ENCODE peak calls at places on chromosomes 5 and 9, in five cellular contexts. Z is HCT116, P is GM10248, O is neural crest cell, W is GM13977. Q is an unnamed sample.

GRCh38 chr9:127944586-127945218 is 7.0 kb upstream of the DPM2 start:
- DNase-seq in Z (no peak), P (no peak), O (no peak), W (no peak), Q (no peak)

GRCh38 chr9:69019808-69020207 is 5.9 kb upstream of the PRKACG start:
- DNase-seq in Z (no peak), O (no peak), P (no peak), W (no peak), Q (no peak)

GRCh38 chr5:14414615-14415515 is 166.7 kb upstream of the OTULINL start:
- DNase-seq in Z (no peak), W (peak), P (peak), O (no peak), Q (no peak)

GRCh38 chr5:117177302-117177701 is 602.7 kb upstream of the SEMA6A start:
- DNase-seq in Z (peak), O (no peak), P (no peak), W (no peak), Q (no peak)

GRCh38 chr5:73232266-73233041 is 59.5 kb downstream of the TMEM174 start:
- DNase-seq in Z (no peak), P (no peak), O (no peak), W (no peak), Q (no peak)

GRCh38 chr5:107469485-107469884 is 201.3 kb downstream of the EFNA5 start:
- DNase-seq in O (no peak), W (no peak), Z (peak), P (no peak), Q (no peak)

GRCh38 chr5:151578326-151579025 is 12.7 kb downstream of the FAT2 start:
- DNase-seq in Z (no peak), O (no peak), W (no peak), P (no peak), Q (no peak)

GRCh38 chr5:159765760-159766517 is 150.3 kb upstream of the ADRA1B start:
- DNase-seq in Z (no peak), O (no peak), W (no peak), P (no peak), Q (no peak)

GRCh38 chr5:172769598-172770373 is 1.2 kb downstream of the DUSP1 start:
- DNase-seq in O (no peak), W (peak), P (no peak), Z (no peak), Q (no peak)

GRCh38 chr5:76547242-76547890 is 75.8 kb downstream of the F2RL2 start:
- DNase-seq in P (peak), O (no peak), Z (no peak), W (peak), Q (no peak)

GRCh38 chr5:149962601-149963300 is 2.2 kb downstream of the SLC26A2 start:
- DNase-seq in P (no peak), Z (no peak), W (no peak), O (no peak), Q (no peak)

GRCh38 chr5:59608745-59609144 is 284.8 kb downstream of the PDE4D start:
- DNase-seq in P (no peak), W (no peak), Z (no peak), O (no peak), Q (no peak)

GRCh38 chr5:80623911-80624457 is 30.5 kb upstream of the MSH3 start:
- DNase-seq in W (no peak), P (no peak), O (no peak), Z (no peak), Q (no peak)

GRCh38 chr9:127781821-127782220 is 3.4 kb upstream of the SH2D3C start:
- DNase-seq in P (no peak), O (no peak), Z (no peak), W (no peak), Q (no peak)

GRCh38 chr5:14429102-14429501 is 152.5 kb upstream of the OTULINL start:
- DNase-seq in P (no peak), O (no peak), W (no peak), Z (no peak), Q (no peak)

GRCh38 chr5:19928556-19929421 is 59.2 kb downstream of the CDH18 start:
- DNase-seq in O (no peak), Z (no peak), P (no peak), W (no peak), Q (no peak)

GRCh38 chr9:127178646-127179632 is 56.5 kb upstream of the ANGPTL2 start:
- DNase-seq in Z (no peak), W (no peak), O (no peak), P (no peak), Q (peak)

GRCh38 chr5:88792144-88792840 is 90.7 kb downstream of the MEF2C start:
- DNase-seq in P (no peak), W (no peak), O (no peak), Z (no peak), Q (no peak)

GRCh38 chr9:16307626-16308195 is 562.8 kb downstream of the BNC2 start:
- DNase-seq in W (no peak), P (no peak), O (no peak), Z (no peak), Q (no peak)

GRCh38 chr5:107781451-107781850 is 110.7 kb upstream of the EFNA5 start:
- DNase-seq in P (no peak), O (no peak), Z (no peak), W (no peak), Q (no peak)

GRCh38 chr9:95365766-95366165 is 48.3 kb upstream of the FANCC start:
- DNase-seq in Z (no peak), P (no peak), W (no peak), O (no peak), Q (no peak)

GRCh38 chr9:114930063-114930812 is at the start of gene TNFSF8:
- DNase-seq in O (peak), Z (no peak), P (peak), W (peak), Q (no peak)

GRCh38 chr9:34010979-34011378 is 37.7 kb downstream of the UBAP2 start:
- DNase-seq in P (no peak), Z (peak), W (no peak), O (no peak), Q (no peak)

GRCh38 chr5:144478532-144478931 is 307.9 kb downstream of the KCTD16 start:
- DNase-seq in Z (no peak), O (no peak), W (no peak), P (no peak), Q (no peak)

GRCh38 chr9:137026828-137027227 is 1.2 kb downstream of the ABCA2 start:
- DNase-seq in W (no peak), O (no peak), P (no peak), Z (no peak), Q (no peak)

GRCh38 chr5:170221319-170221718 is 11.5 kb upstream of the C5orf58 start:
- DNase-seq in O (no peak), W (no peak), P (no peak), Z (no peak), Q (no peak)

GRCh38 chr9:7828344-7828743 is 28.8 kb upstream of the DMAC1 start:
- DNase-seq in Z (no peak), W (no peak), O (no peak), P (no peak), Q (no peak)

GRCh38 chr5:855771-856530 is 5.2 kb upstream of the ZDHHC11 start:
- DNase-seq in O (no peak), W (no peak), P (no peak), Z (no peak), Q (no peak)

GRCh38 chr5:81717221-81717620 is 33.7 kb downstream of the SSBP2 start:
- DNase-seq in Z (no peak), W (no peak), O (no peak), P (no peak), Q (no peak)

GRCh38 chr5:172868436-172868923 is 34.4 kb downstream of the ERGIC1 start:
- DNase-seq in W (no peak), Z (peak), O (no peak), P (no peak), Q (no peak)

GRCh38 chr5:23451156-23451555 is 56.3 kb upstream of the PRDM9 start:
- DNase-seq in P (no peak), Z (no peak), W (no peak), O (no peak), Q (no peak)

GRCh38 chr5:17229308-17229707 is 11.9 kb downstream of the BASP1 start:
- DNase-seq in W (peak), O (no peak), Z (no peak), P (peak), Q (no peak)

GRCh38 chr9:120882935-120883607 is 6.1 kb upstream of the PHF19 start:
- DNase-seq in O (no peak), Z (no peak), W (no peak), P (no peak), Q (no peak)

GRCh38 chr5:139668064-139668880 is 20.1 kb downstream of the CXXC5 start:
- DNase-seq in Z (no peak), O (no peak), P (peak), W (peak), Q (no peak)

GRCh38 chr9:125485471-125485870 is 221.5 kb downstream of the MAPKAP1 start:
- DNase-seq in W (no peak), P (no peak), Z (no peak), O (no peak), Q (no peak)

GRCh38 chr9:108272350-108272899 is 583.4 kb downstream of the ACTL7B start:
- DNase-seq in P (peak), W (no peak), O (no peak), Z (peak), Q (no peak)

GRCh38 chr9:20208951-20209350 is 413.3 kb downstream of the MLLT3 start:
- DNase-seq in Z (no peak), P (no peak), W (no peak), O (no peak), Q (no peak)

GRCh38 chr9:131608469-131609115 is 63.3 kb downstream of the PRRT1B start:
- DNase-seq in O (no peak), W (no peak), Z (peak), P (no peak), Q (no peak)

GRCh38 chr5:170463426-170463825 is 40.4 kb upstream of the KCNIP1 start:
- DNase-seq in Z (no peak), W (no peak), O (no peak), P (no peak), Q (no peak)

GRCh38 chr5:133457956-133458355 is 154.4 kb downstream of the FSTL4 start:
- DNase-seq in Z (no peak), O (no peak), P (no peak), W (no peak), Q (no peak)

GRCh38 chr5:133458435-133458834 is 153.9 kb downstream of the FSTL4 start:
- DNase-seq in Z (no peak), P (no peak), W (no peak), O (no peak), Q (no peak)

GRCh38 chr5:133459474-133460155 is 152.7 kb downstream of the FSTL4 start:
- DNase-seq in W (no peak), P (no peak), Z (no peak), O (no peak), Q (no peak)

GRCh38 chr5:133461796-133462516 is 150.4 kb downstream of the FSTL4 start:
- DNase-seq in Z (no peak), W (no peak), P (no peak), O (no peak), Q (no peak)

GRCh38 chr5:133460172-133460758 is 152.1 kb downstream of the FSTL4 start:
- DNase-seq in O (peak), P (peak), Z (peak), W (peak), Q (peak)
- TF ChIP-seq CTCF in O (peak), P (peak), Z (peak), W (peak), Q (no peak)

GRCh38 chr5:6197427-6197826 is 180.9 kb downstream of the MED10 start:
- DNase-seq in P (no peak), Z (no peak), O (no peak), W (no peak), Q (no peak)
- TF ChIP-seq CTCF in P (no peak), Z (no peak), O (no peak), W (no peak), Q (no peak)

GRCh38 chr9:80285325-80285724 is 713.6 kb downstream of the TLE4 start:
- DNase-seq in Z (no peak), O (no peak), P (no peak), W (no peak), Q (no peak)
- TF ChIP-seq CTCF in Z (no peak), O (peak), P (no peak), W (no peak), Q (no peak)

GRCh38 chr9:86443992-86444391 is 89.8 kb upstream of the TUT7 start:
- DNase-seq in O (no peak), Z (no peak), P (no peak), W (no peak), Q (no peak)
- TF ChIP-seq CTCF in O (no peak), Z (no peak), P (no peak), W (no peak), Q (no peak)

DNA sequence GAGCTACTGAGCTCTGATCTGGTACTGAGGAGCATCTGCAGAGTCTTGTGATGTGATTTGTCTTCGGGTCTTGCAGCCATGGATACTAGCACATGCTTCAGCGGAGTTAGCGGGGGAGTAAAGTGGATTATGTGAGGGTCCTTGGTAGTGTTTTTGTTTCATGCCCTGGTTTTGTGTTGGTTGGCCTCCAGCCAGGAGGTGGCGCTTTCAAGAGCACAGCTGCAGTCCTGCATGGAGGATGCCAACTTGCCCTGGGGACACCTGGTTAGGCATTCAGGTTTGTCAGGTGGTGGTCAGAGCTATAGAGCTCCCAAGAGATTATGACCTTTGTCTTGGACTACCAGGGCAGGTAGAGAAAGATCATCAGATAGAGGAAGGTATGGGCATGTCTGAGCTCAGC is 185.8 kb upstream of the CDH6 start:
- DNase-seq in O (no peak), Z (no peak), P (no peak), W (no peak), Q (no peak)
- TF ChIP-seq CTCF in O (no peak), Z (no peak), P (no peak), W (no peak), Q (no peak)

DNA sequence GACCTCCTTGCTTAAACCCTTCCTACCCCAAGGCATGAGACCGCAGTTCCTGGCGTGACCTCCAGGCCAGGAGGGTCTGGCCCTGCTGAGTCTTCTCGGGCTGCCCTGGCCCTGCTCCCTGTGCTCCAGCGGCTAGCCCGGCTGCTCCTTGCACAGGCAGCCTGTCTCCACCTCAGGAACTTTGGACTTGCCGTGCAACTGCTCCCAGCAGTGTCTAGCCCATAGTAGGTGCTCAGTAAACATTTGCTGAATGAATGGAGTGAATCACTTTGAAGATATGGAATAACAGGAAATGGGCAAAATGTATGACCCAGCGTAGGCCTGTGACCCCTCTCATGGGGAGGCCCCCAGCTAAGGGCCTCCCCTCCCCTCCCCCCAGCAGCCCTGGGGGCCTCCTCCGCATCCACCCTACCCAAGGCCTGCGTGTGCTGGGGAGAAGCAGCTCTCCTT is 127.1 kb downstream of the ZNF354C start:
- DNase-seq in O (no peak), W (no peak), Z (no peak), P (no peak), Q (no peak)
- TF ChIP-seq CTCF in O (peak), W (no peak), Z (no peak), P (no peak), Q (no peak)

GRCh38 chr5:179974946-179975712 is 67.4 kb upstream of the TBC1D9B start:
- DNase-seq in Z (no peak), O (peak), W (peak), P (peak), Q (peak)
- TF ChIP-seq CTCF in Z (peak), O (peak), W (peak), P (peak), Q (no peak)

DNA sequence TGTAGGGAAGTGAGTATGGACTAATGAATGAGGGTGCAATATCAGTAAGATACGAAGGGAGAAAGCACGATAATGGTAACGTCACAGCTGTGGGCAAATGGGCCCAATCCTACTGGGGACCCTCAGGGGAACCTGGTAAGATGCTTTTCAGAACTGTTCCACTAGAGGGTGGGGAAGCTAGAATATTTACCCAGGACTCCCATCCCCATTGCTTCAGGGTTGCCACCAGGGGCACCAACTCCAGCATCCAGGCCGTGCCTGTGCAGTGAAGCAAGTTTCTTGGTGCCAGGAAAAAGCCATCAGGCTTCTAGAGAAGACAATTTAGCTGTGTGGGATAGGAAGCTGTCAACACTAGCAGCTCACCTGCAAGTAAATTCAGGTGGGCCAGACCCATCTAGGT is 409.3 kb downstream of the AGTPBP1 start:
- DNase-seq in Z (peak), W (no peak), P (no peak), O (no peak), Q (no peak)
- TF ChIP-seq CTCF in Z (peak), W (no peak), P (no peak), O (peak), Q (no peak)